ENCODE peak calls at places on chromosome 19, in four cellular contexts. T, D, W and L are unnamed samples. For H3K79me2, the result is how much of the 10 kb centered on the place peaks cover.

GRCh38 chr19:37654525-37654832 is 786 bp downstream of the ZFP30 start:
- DNase-seq in T (peak), D (no peak), W (peak), L (no peak)

GRCh38 chr19:58434217-58434616 is 5.7 kb downstream of the ZNF132 start:
- DNase-seq in T (peak), D (no peak), W (peak), L (no peak)

GRCh38 chr19:22601906-22602630 is 32.1 kb upstream of the ZNF492 start:
- DNase-seq in T (no peak), D (no peak), W (no peak), L (no peak)

GRCh38 chr19:51024924-51025323 is 1.5 kb downstream of the KLK11 start:
- DNase-seq in T (no peak), D (no peak), W (no peak), L (no peak)

GRCh38 chr19:42473686-42474085 is 30.9 kb upstream of the CXCL17 start:
- DNase-seq in T (peak), D (no peak), W (no peak), L (no peak)

GRCh38 chr19:57351867-57352266 is 796 bp downstream of the ZNF304 start:
- DNase-seq in T (peak), D (no peak), W (no peak), L (no peak)

GRCh38 chr19:37932985-37933953 is 26.3 kb downstream of the SIPA1L3 start:
- DNase-seq in T (no peak), D (peak), W (peak), L (no peak)

GRCh38 chr19:35844482-35845214 is 7.7 kb downstream of the NPHS1 start:
- DNase-seq in T (no peak), D (no peak), W (no peak), L (no peak)

GRCh38 chr19:57560049-57560491 is 407 bp upstream of the ZNF550 start:
- DNase-seq in T (no peak), D (no peak), W (peak), L (no peak)

GRCh38 chr19:13120817-13121216 is 2.8 kb downstream of the NACC1 start:
- DNase-seq in T (no peak), D (no peak), W (peak), L (no peak)

GRCh38 chr19:34733266-34733825 is 697 bp upstream of the ZNF181 start:
- DNase-seq in T (peak), D (peak), W (no peak), L (peak)

GRCh38 chr19:56105090-56105701 is 15.9 kb downstream of the ZNF787 start:
- DNase-seq in T (peak), D (peak), W (peak), L (no peak)

GRCh38 chr19:56104423-56104822 is 16.7 kb downstream of the ZNF787 start:
- DNase-seq in T (no peak), D (no peak), W (no peak), L (no peak)

GRCh38 chr19:56101746-56102535 is 19.2 kb downstream of the ZNF787 start:
- DNase-seq in T (no peak), D (no peak), W (no peak), L (no peak)

GRCh38 chr19:56101095-56101494 is 20.0 kb downstream of the ZNF787 start:
- DNase-seq in T (no peak), D (no peak), W (no peak), L (no peak)

DNA sequence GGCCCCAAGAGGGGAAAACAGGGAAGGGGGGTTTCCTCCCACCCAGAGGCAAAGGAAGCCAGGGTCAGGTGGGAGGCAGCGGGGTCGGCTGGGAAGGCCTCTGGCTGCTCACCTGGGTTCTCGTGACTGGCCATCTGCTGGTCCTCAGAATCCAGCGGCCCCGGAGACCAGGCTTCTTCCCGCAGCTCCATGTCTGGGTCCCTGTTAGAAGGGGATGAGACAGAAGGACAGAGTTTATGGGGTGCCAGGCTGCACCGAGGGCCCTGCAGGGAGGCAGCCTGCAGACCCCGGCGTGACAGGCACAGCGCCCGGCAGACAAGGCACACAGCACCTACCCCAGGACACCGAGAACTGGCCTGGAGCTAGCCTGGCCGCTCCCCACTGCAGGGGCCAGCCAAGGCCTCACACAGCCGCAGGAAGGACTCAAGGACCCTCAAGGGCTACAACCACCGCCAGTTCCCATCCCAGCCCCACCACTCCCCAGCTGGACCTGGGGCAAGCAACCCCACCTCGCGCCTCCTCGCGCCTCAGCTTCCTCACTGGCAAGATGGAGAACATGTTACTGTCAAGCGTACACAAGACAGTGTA is 18.0 kb downstream of the ZNF787 start:
- DNase-seq in T (no peak), D (no peak), W (no peak), L (no peak)
- H3K79me2 ChIP-seq in T (half or more), D (half or more), W (half or more), L (half or more)

DNA sequence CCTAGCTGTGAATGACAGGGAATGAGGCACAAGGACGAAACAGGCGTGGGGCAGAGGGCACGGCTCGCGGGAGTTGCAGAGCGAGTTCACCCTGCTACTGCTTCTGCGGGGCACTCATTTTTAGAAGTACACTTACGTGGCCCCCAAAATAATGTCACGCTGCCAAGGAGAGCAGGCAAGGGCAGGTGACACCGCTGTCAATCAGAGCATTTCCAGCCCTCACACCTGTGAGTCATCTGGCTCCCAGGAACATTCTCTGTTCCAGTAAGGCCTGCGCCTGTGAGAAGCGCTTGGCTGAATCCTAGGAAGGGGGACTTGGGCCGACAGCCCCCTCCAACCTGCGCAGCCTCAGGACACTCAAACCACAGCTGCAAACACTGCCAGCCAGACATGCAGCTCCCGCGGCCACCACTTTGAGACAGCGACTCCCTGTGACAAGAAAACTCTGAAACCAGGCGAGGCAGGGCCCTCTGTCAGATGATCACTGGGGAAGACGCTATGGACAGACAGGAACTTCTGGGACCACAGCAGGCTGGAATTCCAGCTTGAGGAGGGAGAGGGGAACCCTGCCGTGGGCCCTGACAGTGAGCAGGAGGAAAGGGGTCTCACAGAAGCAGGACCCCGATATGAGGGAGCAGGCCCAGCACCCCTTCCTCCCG is 12.7 kb downstream of the DOT1L start:
- DNase-seq in T (no peak), D (no peak), W (no peak), L (no peak)
- H3K4me2 ChIP-seq in T (no peak), D (no peak), W (no peak), L (no peak)

DNA sequence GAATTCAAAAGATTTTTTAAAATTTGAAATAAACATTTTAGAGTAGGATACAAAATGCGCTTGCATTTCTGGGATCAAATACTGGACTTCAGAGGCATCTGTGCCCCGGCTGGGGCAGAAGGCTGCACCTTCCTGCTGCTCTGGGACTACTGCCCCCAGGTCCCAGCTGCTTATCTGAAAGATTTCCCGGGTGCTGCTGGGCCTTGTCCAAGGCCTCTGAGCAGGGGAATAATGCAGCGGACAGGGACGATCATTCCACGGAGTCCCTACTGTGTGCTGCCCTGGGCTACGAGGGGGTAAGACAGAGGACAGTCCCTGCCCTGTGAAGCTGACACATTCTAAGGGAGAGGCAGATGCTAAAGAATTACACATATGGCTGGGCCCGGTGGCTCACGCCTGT is 33.1 kb upstream of the NCCRP1 start:
- DNase-seq in T (no peak), D (no peak), W (no peak), L (no peak)
- H3K79me2 ChIP-seq in T (under half), D (under half), W (under half), L (half or more)

DNA sequence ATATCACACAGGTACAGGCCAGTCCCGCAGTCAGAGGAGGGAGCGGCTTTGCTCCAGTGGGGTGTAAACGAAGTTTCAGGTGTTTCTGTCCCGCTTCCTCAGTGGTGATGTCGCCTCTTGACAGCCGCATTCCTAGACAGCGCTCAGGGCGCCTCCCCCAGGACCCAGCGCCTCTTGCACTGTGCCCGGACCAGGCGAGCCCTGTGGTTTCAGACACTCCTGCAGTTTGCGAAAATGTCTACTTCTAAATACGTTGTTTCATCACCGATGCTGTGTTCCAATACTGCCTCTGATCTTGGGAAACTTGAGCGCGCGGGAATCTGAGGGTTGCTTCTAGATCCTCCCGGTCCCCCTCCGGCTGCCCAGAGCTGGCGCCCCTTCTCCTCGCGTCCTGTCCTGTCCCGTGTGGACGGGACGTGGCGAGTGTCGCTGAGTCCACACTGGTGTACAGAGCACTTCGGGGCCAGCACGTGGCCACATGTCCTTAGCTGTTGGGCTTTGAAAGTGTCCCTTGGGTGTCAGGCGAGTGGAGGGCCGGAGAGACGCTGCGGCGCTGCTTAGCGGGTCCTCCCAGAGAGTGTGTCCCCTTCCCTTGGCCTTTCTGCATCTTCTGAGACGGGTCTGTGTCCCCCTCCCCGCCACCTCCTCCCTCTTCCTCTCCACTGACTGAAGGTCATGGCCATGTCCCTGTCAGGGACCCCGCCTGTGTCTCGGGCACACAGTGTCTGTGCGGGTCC is 14.6 kb upstream of the RPS15 start:
- DNase-seq in T (no peak), D (no peak), W (no peak), L (no peak)
- H3K4me2 ChIP-seq in T (no peak), D (peak), W (no peak), L (no peak)

GRCh38 chr19:10439588-10439987 is 19.2 kb downstream of the PDE4A start:
- DNase-seq in T (no peak), D (no peak), W (no peak), L (no peak)

DNA sequence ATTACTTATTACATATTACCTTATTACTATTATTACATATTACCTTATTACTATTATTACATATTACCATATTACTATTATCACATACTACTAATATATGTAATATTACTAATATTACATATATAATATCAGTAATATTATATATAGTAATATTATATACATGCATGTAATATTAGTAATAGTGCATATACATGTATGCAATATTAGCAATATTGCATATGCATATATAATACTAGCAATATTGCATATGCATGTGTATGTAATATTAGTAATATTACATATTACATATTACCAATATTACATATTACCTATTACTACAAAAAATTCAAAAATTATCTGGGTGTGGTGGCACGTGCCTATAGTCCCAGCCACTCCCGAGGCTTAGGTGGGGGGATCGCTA is 22.4 kb downstream of the PDE4A start:
- DNase-seq in T (no peak), D (no peak), W (no peak), L (no peak)
- H3K79me2 ChIP-seq in T (under half), D (under half), W (under half), L (under half)

DNA sequence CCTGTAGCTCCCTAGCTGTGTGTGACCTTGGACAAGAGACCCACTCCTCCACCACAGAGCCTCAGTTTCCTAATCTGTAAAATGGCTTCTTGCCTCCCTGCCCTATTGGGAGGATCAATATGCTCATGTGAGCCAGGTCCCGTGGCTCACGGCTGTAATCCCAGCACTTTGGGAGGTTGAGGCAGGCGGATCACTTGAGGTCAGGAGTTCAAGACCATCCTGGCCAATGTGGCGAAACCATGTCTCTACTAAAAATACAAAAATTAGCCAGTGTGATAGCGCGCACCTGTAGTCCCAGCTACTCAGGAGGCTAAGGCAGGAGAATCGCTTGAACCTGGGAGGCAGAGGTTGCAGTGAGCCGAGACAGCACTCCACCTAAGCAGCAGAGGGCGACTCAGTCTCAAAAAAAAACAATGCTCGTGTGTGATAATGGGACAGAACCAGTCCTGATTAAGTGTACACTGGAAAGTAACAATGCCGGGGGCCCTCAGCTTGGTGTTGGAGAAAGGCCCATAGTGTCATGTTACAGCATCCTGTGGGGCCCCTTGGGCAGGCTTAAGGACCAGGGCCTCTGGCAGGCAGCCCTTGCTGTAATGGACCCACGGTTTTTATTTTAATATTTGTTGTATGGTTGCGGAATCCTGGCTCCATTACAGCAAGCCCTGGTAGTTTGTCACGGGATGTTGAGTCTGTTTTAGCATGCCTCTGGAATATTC is 6.8 kb downstream of the RPS11 start:
- DNase-seq in T (peak), D (peak), W (peak), L (no peak)
- H3K4me2 ChIP-seq in T (peak), D (peak), W (peak), L (no peak)

GRCh38 chr19:47660435-47660832 is 51.5 kb downstream of the BICRA start:
- DNase-seq in T (no peak), D (peak), W (no peak), L (no peak)
- H3K79me2 ChIP-seq in T (half or more), D (under half), W (under half), L (half or more)

DNA sequence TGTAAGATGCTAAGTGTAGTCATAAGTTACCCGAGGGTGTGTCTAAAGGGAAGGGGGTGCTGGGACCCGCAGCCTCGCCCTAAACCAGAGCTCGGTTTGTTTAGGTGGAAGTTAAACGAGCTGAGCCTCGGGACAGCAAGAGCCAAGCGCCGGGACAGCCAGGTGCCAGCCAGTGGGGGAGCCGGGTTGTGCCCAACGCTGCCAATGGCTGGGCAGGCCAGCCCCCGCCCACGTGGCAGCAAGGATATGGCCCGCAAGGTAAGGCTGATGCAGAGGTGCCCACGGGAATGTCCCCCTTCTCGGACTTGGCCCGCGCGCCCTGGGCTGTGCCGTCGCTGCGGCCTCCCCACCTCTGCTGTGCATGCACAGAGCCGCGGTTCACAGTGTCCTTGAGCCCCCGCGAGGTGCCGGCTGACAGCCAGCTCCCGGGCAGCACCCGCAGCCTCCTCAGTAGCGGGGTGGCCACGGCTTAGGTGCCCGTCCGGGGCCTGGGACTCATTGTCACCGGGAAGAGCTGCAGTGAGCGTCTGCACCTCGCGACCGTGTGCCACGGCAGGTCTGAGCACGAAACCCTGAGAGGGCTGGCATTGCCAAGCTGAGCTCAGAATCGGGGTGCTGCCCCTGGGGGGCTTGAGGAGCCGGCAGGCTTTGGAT is 9.3 kb upstream of the RPS15 start:
- DNase-seq in T (no peak), D (no peak), W (no peak), L (no peak)
- H3K4me2 ChIP-seq in T (no peak), D (no peak), W (no peak), L (no peak)